ENCODE peak calls at places on chromosomes 13 and 19, in six cellular contexts. B is HL-60, Y is SK-N-SH, A is H1, D is GM12878, L is K562. W is an unnamed sample.

GRCh38 chr19:33624586-33625153 is 2.9 kb downstream of the CHST8 start:
- DNase-seq in L (no peak), B (no peak), D (no peak), A (no peak), Y (no peak), W (no peak)

GRCh38 chr19:49814010-49814409 is 918 bp upstream of the FUZ start:
- DNase-seq in L (no peak), D (no peak), Y (no peak), A (no peak), B (no peak), W (no peak)

GRCh38 chr13:33483471-33483870 is 197.9 kb upstream of the STARD13 start:
- DNase-seq in A (no peak), Y (no peak), D (no peak), B (no peak), L (no peak), W (no peak)

GRCh38 chr19:49954933-49955332 is 6.0 kb downstream of the SIGLEC11 start:
- DNase-seq in D (no peak), B (no peak), Y (no peak), L (no peak), A (no peak), W (no peak)

GRCh38 chr13:107421951-107422350 is 793.4 kb downstream of the LIG4 start:
- DNase-seq in Y (no peak), B (no peak), D (no peak), L (no peak), A (no peak), W (no peak)

GRCh38 chr13:75635621-75636338 is at the start of gene LMO7:
- DNase-seq in L (peak), B (no peak), A (peak), D (no peak), Y (peak), W (peak)

GRCh38 chr19:38107129-38107528 is 116.9 kb downstream of the DPF1 start:
- DNase-seq in A (no peak), L (no peak), B (no peak), Y (no peak), D (no peak), W (no peak)

GRCh38 chr19:9000933-9001332 is 9.3 kb downstream of the MUC16 start:
- DNase-seq in D (no peak), Y (no peak), B (no peak), L (no peak), A (no peak), W (no peak)

GRCh38 chr19:31279436-31279765 is 69.8 kb downstream of the TSHZ3 start:
- DNase-seq in A (no peak), B (no peak), L (no peak), D (no peak), Y (no peak), W (no peak)

GRCh38 chr19:5718579-5719273 is 1.2 kb downstream of the LONP1 start:
- DNase-seq in A (no peak), Y (no peak), B (peak), L (peak), D (peak), W (peak)

GRCh38 chr19:6273701-6274601 is 5.8 kb downstream of the MLLT1 start:
- DNase-seq in D (no peak), L (peak), B (peak), Y (peak), A (no peak), W (peak)

GRCh38 chr13:49400755-49401659 is 42.9 kb downstream of the CAB39L start:
- DNase-seq in A (no peak), D (no peak), B (peak), Y (peak), L (peak), W (no peak)

GRCh38 chr13:35293579-35293978 is 182.9 kb downstream of the MAB21L1 start:
- DNase-seq in A (no peak), D (no peak), B (no peak), L (no peak), Y (no peak), W (no peak)

GRCh38 chr19:6412111-6412999 is 12.3 kb downstream of the KHSRP start:
- DNase-seq in Y (peak), L (peak), B (peak), A (peak), D (no peak), W (peak)

GRCh38 chr13:108533842-108534241 is 95.6 kb upstream of the MYO16 start:
- DNase-seq in B (no peak), L (no peak), D (no peak), Y (no peak), A (no peak), W (no peak)

GRCh38 chr19:46935066-46935663 is 74.4 kb downstream of the ARHGAP35 start:
- DNase-seq in Y (no peak), A (no peak), L (no peak), D (no peak), B (no peak), W (no peak)

GRCh38 chr19:18499055-18499775 is 22.7 kb downstream of the ELL start:
- DNase-seq in D (no peak), B (no peak), A (no peak), L (no peak), Y (no peak), W (no peak)

GRCh38 chr19:49071860-49072547 is 495 bp downstream of the KCNA7 start:
- DNase-seq in D (no peak), A (peak), Y (peak), L (peak), B (no peak), W (no peak)

GRCh38 chr13:38394777-38395504 is 45.3 kb downstream of the UFM1 start:
- DNase-seq in A (no peak), D (no peak), L (no peak), B (no peak), Y (no peak), W (no peak)

GRCh38 chr13:99425485-99426341 is 75.6 kb upstream of the TM9SF2 start:
- DNase-seq in B (peak), Y (no peak), L (no peak), D (peak), A (no peak), W (no peak)

GRCh38 chr19:43841990-43842389 is 14.9 kb downstream of the ZNF283 start:
- DNase-seq in Y (no peak), D (no peak), B (no peak), L (no peak), A (no peak), W (no peak)

GRCh38 chr19:33507021-33507956 is 14.3 kb downstream of the PEPD start:
- DNase-seq in Y (peak), B (no peak), L (no peak), D (no peak), A (no peak), W (no peak)

GRCh38 chr19:38815059-38816001 is 2.6 kb upstream of the LGALS4 start:
- DNase-seq in B (no peak), D (no peak), L (peak), Y (peak), A (no peak), W (no peak)

GRCh38 chr13:38228322-38228721 is 121.3 kb upstream of the UFM1 start:
- DNase-seq in Y (no peak), D (no peak), L (no peak), A (no peak), B (no peak), W (no peak)

GRCh38 chr19:8017808-8018207 is 12.4 kb upstream of the ELAVL1 start:
- DNase-seq in Y (no peak), A (no peak), D (no peak), B (peak), L (peak), W (peak)

GRCh38 chr13:73809561-73809960 is 324.6 kb downstream of the KLF12 start:
- DNase-seq in Y (no peak), D (no peak), L (no peak), A (no peak), B (no peak), W (no peak)

GRCh38 chr19:39830847-39831246 is 3.1 kb downstream of the DYRK1B start:
- DNase-seq in Y (no peak), B (no peak), L (no peak), A (no peak), D (no peak), W (no peak)

GRCh38 chr19:11138659-11139526 is 16.7 kb downstream of the SPC24 start:
- DNase-seq in D (no peak), Y (peak), A (peak), B (peak), L (peak), W (peak)

GRCh38 chr13:97372929-97373328 is 61.0 kb upstream of the RAP2A start:
- DNase-seq in B (no peak), Y (no peak), D (no peak), L (no peak), A (no peak), W (no peak)

GRCh38 chr13:104181526-104182231 is 1115.5 kb upstream of the SLC10A2 start:
- DNase-seq in L (no peak), D (no peak), A (no peak), Y (no peak), B (no peak), W (no peak)

GRCh38 chr13:43782686-43783085 is 4.1 kb downstream of the ENOX1 start:
- DNase-seq in Y (no peak), D (no peak), A (no peak), L (no peak), B (no peak), W (no peak)

GRCh38 chr19:54209748-54210494 is 9.3 kb downstream of the RPS9 start:
- DNase-seq in D (no peak), B (peak), L (peak), A (no peak), Y (peak), W (peak)

GRCh38 chr19:40006273-40006691 is 9.4 kb downstream of the ZNF546 start:
- DNase-seq in B (no peak), A (no peak), D (no peak), Y (no peak), L (peak), W (no peak)

GRCh38 chr19:39709026-39709872 is 5.0 kb downstream of the LGALS14 start:
- DNase-seq in D (no peak), Y (no peak), A (no peak), L (no peak), B (no peak), W (no peak)

GRCh38 chr19:6127716-6128335 is 7.6 kb upstream of the ACSBG2 start:
- DNase-seq in D (no peak), Y (no peak), L (no peak), B (no peak), A (no peak), W (no peak)

DNA sequence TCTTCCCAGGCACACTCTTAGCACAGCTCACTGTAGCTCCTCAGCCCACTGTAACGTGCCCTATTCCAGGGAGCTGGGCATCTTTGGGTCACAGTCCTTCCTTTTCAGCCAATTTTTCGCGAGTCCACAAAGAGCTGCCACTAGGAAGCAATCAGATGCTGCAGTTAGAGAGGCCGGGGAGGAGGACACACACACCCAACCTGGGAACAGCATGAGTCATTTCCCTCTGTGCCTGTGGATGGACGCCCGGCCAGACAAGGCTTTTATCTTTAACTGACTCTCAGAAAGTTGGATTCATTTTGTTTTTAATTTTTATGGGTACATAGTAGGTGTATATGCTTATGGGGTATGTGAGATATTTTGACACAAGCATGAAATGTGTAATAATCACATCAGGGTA is 918.6 kb downstream of the UQCRFS1 start:
- DNase-seq in Y (no peak), L (peak), B (no peak), A (no peak), D (no peak), W (no peak)
- TF ChIP-seq GABPA in Y (no peak), L (no peak), B (no peak), A (no peak), D (no peak), W (no peak)

GRCh38 chr19:13959962-13960862 is 7.9 kb downstream of the DCAF15 start:
- DNase-seq in D (no peak), A (peak), L (peak), Y (peak), B (no peak), W (no peak)
- TF ChIP-seq CTCF in D (no peak), A (peak), L (peak), Y (peak), B (peak), W (peak)

DNA sequence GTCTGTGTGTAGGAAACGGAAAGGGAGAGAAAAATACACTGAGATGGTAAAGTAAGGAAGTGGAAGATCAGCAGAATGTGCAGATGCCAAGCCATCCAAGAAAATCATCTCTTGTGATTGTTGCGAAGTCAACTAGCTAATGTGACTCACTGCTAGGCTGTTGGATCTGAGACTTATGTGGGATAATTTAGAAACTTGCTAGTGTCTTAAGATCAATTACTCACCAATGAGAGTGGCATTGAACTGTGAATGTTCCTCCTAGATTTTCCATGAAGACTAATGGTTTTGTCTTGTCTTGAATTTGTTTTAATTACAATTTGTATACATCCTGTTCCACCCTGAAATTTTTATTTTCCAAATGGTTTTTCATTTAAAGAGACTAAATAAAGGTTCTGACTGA is 771.6 kb downstream of the EFNB2 start:
- DNase-seq in B (no peak), Y (no peak), L (no peak), A (no peak), D (no peak), W (no peak)
- TF ChIP-seq GABPA in B (no peak), Y (no peak), L (no peak), A (no peak), D (no peak), W (no peak)

DNA sequence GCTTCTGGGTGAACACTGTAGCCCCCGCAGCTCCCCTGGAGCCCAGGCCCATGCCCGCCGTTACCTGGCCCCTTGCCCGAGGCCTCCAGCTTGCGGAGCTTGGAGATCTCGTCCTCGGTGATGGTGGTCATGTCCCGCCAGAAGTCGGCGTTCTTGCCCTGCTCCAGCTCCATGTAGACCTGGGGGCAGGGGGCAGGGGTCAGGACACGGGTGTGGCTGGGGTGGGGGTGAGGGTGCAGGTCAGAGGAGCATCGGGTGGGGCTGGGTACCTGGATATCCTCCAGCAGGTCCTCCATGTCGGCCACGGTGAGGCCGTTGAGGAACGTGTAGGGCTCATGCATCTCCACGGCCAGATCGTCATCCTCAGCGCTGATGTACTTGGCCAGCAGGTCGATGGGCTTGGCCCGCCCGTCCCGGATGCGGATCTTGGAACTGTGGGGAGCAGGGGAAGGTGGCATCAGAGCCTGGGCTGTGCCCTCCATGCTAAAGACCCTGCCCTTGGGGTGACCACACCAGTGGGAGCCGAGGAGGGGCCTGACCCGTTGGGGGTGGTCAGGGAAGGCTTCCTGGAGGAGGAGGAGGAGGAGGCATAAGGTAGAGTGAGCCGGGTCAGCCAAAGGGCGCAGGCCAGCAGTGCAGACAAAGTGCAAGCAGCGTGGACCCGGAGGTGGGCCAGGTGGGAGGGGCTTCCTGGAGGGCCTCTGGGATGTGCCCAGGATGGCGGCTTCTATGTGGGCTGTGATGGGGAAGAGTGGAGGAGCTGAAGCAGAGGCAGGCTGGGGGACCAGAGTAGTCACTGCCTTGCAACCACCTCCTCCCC is 7.6 kb downstream of the CACTIN start:
- DNase-seq in A (no peak), L (peak), Y (no peak), D (no peak), B (no peak), W (no peak)
- TF ChIP-seq CTCF in A (no peak), L (peak), Y (no peak), D (no peak), B (no peak), W (no peak)

DNA sequence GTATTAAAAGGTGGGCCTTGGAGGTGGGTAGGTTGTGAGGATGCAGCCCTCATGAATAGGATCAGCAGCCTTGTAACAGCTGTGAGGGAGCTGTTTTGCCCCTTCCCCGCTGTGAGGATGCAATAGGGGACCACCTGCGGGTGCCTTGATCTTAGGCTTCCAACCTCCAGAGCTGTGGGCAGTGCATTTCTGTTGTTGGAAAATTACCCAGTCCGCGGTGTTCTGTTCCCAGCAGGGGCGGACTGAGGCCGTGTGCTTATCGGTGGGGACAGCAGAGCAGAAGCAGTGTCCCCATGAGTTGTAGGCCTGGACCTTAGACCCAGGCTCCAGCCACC is 54.8 kb upstream of the TEX29 start:
- DNase-seq in D (no peak), Y (no peak), A (peak), L (no peak), B (no peak), W (no peak)
- TF ChIP-seq GABPA in D (no peak), Y (no peak), A (no peak), L (no peak), B (no peak), W (no peak)

GRCh38 chr19:2170987-2171348 is 7.2 kb downstream of the DOT1L start:
- DNase-seq in Y (no peak), L (no peak), B (no peak), A (no peak), D (no peak), W (no peak)

GRCh38 chr19:2173388-2173787 is 9.7 kb downstream of the DOT1L start:
- DNase-seq in L (no peak), D (no peak), B (no peak), A (no peak), Y (no peak), W (no peak)

GRCh38 chr19:2170219-2170618 is 6.5 kb downstream of the DOT1L start:
- DNase-seq in Y (no peak), A (no peak), D (no peak), L (no peak), B (no peak), W (no peak)

GRCh38 chr19:2173841-2174577 is 10.3 kb downstream of the DOT1L start:
- DNase-seq in B (no peak), A (no peak), L (no peak), Y (no peak), D (no peak), W (peak)

GRCh38 chr19:2171349-2172145 is 7.8 kb downstream of the DOT1L start:
- DNase-seq in Y (peak), D (peak), B (no peak), A (peak), L (peak), W (peak)
- TF ChIP-seq CTCF in Y (no peak), D (peak), B (no peak), A (peak), L (no peak), W (peak)